ENCODE peak calls at places on chromosomes 12 and 14, in eight cellular contexts. I is stimulated activated naive CD4-positive, alpha-beta T cell; U is stomach; W is LoVo; X is HTR-8/SVneo; Z is stimulated activated CD4-positive, alpha-beta T cell treated with anti-CD3 and anti-CD28 coated beads, Interleukin-12 subunit alpha, Interleukin-12 subunit beta, amount 100 ng/mL, for 48 hours; A is HT1080; K is RPMI7951. D is an unnamed sample.

GRCh38 chr14:99576304-99576703 is 27.7 kb downstream of the CCDC85C start:
- DNase-seq in I (no peak), U (no peak), W (no peak), X (no peak), Z (no peak), A (no peak), K (no peak), D (no peak)

GRCh38 chr14:51454351-51454750 is 197.4 kb upstream of the FRMD6 start:
- DNase-seq in I (no peak), U (no peak), W (no peak), X (no peak), Z (no peak), A (peak), K (peak), D (no peak)

GRCh38 chr14:55458800-55459577 is 18.6 kb upstream of the TBPL2 start:
- DNase-seq in I (no peak), U (no peak), W (no peak), X (peak), Z (no peak), A (peak), K (peak), D (no peak)

GRCh38 chr12:95074766-95075165 is 1.3 kb upstream of the NR2C1 start:
- DNase-seq in I (no peak), U (no peak), W (no peak), X (no peak), Z (no peak), A (no peak), K (no peak), D (no peak)

GRCh38 chr12:6241495-6241894 is 41.3 kb downstream of the CD9 start:
- DNase-seq in I (no peak), U (peak), W (peak), X (no peak), Z (no peak), A (no peak), K (no peak), D (no peak)

GRCh38 chr14:44369401-44370123 is 137.5 kb downstream of the FSCB start:
- DNase-seq in I (no peak), U (no peak), W (no peak), X (no peak), Z (no peak), A (no peak), K (no peak), D (no peak)

GRCh38 chr12:31797230-31797872 is 68.5 kb upstream of the AMN1 start:
- DNase-seq in I (no peak), U (no peak), W (no peak), X (no peak), Z (no peak), A (no peak), K (no peak), D (no peak)

GRCh38 chr14:102830474-102831045 is 53.3 kb downstream of the TRAF3 start:
- DNase-seq in I (no peak), U (no peak), W (no peak), X (no peak), Z (no peak), A (no peak), K (no peak), D (no peak)

GRCh38 chr12:122399592-122400373 is 22.7 kb downstream of the CLIP1 start:
- DNase-seq in I (peak), U (peak), W (peak), X (peak), Z (no peak), A (peak), K (peak), D (peak)

GRCh38 chr12:48043771-48044170 is 39.5 kb upstream of the COL2A1 start:
- DNase-seq in I (no peak), U (no peak), W (no peak), X (no peak), Z (no peak), A (no peak), K (no peak), D (no peak)

GRCh38 chr12:24777359-24777758 is 171.5 kb downstream of the BCAT1 start:
- DNase-seq in I (no peak), U (no peak), W (no peak), X (no peak), Z (no peak), A (no peak), K (no peak), D (no peak)

GRCh38 chr12:54227376-54227775 is 38.6 kb upstream of the SMUG1 start:
- DNase-seq in I (no peak), U (no peak), W (no peak), X (no peak), Z (no peak), A (no peak), K (no peak), D (no peak)

GRCh38 chr12:7395950-7396349 is 48.0 kb downstream of the CD163L1 start:
- DNase-seq in I (no peak), U (no peak), W (no peak), X (no peak), Z (no peak), A (peak), K (peak), D (no peak)

D was measured in G401.